ENCODE peak calls at places on chromosomes 2 and 18, in six cellular contexts. H is hepatocyte, O is tibial artery, Q is right cardiac atrium, G is dorsolateral prefrontal cortex, C is IMR-90. D is an unnamed sample.

GRCh38 chr2:204900487-204900886 is 355.2 kb downstream of the PARD3B start:
- DNase-seq in C (no peak), O (no peak), G (no peak), H (peak; percentile 37), Q (no peak), D (peak; percentile 50)

GRCh38 chr2:207284556-207285450 is 119.1 kb upstream of the KLF7 start:
- DNase-seq in O (no peak), G (no peak), H (no peak), C (peak; percentile 24), Q (no peak), D (no peak)

GRCh38 chr2:214492608-214493007 is 81.8 kb downstream of the VWC2L start:
- DNase-seq in O (no peak), G (no peak), Q (no peak), H (no peak), C (no peak), D (no peak)

GRCh38 chr2:151638188-151638933 is 95.9 kb downstream of the NEB start:
- DNase-seq in H (peak; percentile 27), Q (no peak), C (no peak), G (no peak), O (no peak), D (no peak)

GRCh38 chr2:116776556-116776955 is 1037.9 kb upstream of the DDX18 start:
- DNase-seq in H (no peak), Q (no peak), C (no peak), G (no peak), O (no peak), D (no peak)

GRCh38 chr2:12717988-12718661 is 1.4 kb downstream of the TRIB2 start:
- DNase-seq in H (peak; percentile 38), O (no peak), G (no peak), C (peak; percentile 27), Q (peak; percentile 67), D (peak; percentile 47)

GRCh38 chr2:117760916-117761315 is 53.6 kb upstream of the DDX18 start:
- DNase-seq in H (no peak), Q (no peak), O (no peak), C (no peak), G (no peak), D (no peak)

GRCh38 chr18:70423988-70424387 is 135.1 kb downstream of the SOCS6 start:
- DNase-seq in H (no peak), O (no peak), G (no peak), Q (no peak), C (no peak), D (peak; percentile 90)

GRCh38 chr18:37235583-37235982 is 330.0 kb downstream of the CELF4 start:
- DNase-seq in O (no peak), Q (no peak), G (no peak), C (no peak), H (no peak), D (no peak)

GRCh38 chr18:10123006-10123950 is 209.5 kb downstream of the VAPA start:
- DNase-seq in Q (no peak), H (no peak), G (no peak), C (no peak), O (no peak), D (no peak)

GRCh38 chr2:26807788-26808460 is 22.1 kb downstream of the CENPA start:
- DNase-seq in Q (no peak), C (peak; percentile 29), G (no peak), H (peak; percentile 46), O (no peak), D (no peak)

GRCh38 chr2:227921648-227922047 is 50.2 kb downstream of the DAW1 start:
- DNase-seq in H (no peak), G (no peak), Q (no peak), O (no peak), C (no peak), D (no peak)

GRCh38 chr2:161166538-161167409 is 6.5 kb downstream of the TANK start:
- DNase-seq in G (no peak), Q (no peak), O (no peak), H (no peak), C (peak; percentile 35), D (peak; percentile 92)

GRCh38 chr2:229884775-229885699 is 36.8 kb downstream of the TRIP12 start:
- DNase-seq in H (no peak), Q (no peak), G (no peak), C (no peak), O (no peak), D (no peak)

GRCh38 chr18:22132763-22133162 is 36.6 kb upstream of the GATA6 start:
- DNase-seq in H (no peak), O (no peak), Q (no peak), C (no peak), G (no peak), D (no peak)

GRCh38 chr2:241950878-241951331 is 81.4 kb downstream of the RTP5 start:
- DNase-seq in G (peak; percentile 79), Q (peak; percentile 91), H (peak; percentile 89), C (peak; percentile 49), O (peak; percentile 58), D (peak; percentile 39)

GRCh38 chr2:16645771-16646559 is 19.7 kb downstream of the CYRIA start:
- DNase-seq in O (no peak), G (no peak), Q (no peak), C (no peak), H (no peak), D (no peak)

GRCh38 chr2:126212735-126213134 is 443.2 kb upstream of the GYPC start:
- DNase-seq in Q (no peak), C (no peak), G (no peak), O (no peak), H (no peak), D (no peak)

GRCh38 chr2:21095714-21096113 is 28.1 kb upstream of the TDRD15 start:
- DNase-seq in Q (no peak), O (no peak), H (no peak), C (no peak), G (no peak), D (no peak)

GRCh38 chr2:150232321-150232720 is 255.1 kb downstream of the RND3 start:
- DNase-seq in O (no peak), C (no peak), Q (no peak), H (no peak), G (no peak), D (no peak)

GRCh38 chr2:98839292-98839691 is 96.7 kb downstream of the CRACDL start:
- DNase-seq in Q (no peak), C (peak; percentile 19), O (no peak), H (no peak), G (no peak), D (peak; percentile 49)

GRCh38 chr2:164745012-164745797 is 96.4 kb downstream of the COBLL1 start:
- DNase-seq in C (peak; percentile 8), H (no peak), Q (no peak), G (no peak), O (no peak), D (no peak)

DNA sequence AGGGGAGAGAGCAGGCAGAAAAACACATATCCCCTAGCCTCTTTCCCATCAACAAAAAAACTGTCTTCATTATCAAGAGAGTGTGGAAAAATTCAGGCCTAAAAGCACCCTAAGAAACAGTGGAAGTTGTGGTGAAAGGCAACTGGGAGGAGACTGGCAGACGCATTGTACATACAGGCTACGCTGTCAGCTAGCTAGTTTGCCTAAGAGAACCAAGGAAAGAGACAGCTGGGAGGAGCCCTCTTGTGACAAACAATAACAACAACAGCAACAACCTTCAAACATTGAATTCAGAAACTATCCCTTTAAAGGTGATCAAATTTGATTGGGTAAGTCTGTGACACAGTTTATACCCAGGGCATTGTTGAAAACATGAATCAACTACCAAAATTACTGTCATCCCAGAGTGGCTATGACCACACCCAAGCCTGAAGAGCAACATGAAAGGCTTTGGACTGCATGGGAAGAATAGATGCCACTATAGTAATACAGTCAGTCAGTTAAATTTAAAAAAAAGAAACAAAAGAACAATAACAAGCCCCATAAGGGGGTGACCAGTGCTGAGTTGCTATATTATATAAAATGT is 88.9 kb upstream of the CRIM1 start:
- DNase-seq in Q (no peak), G (no peak), H (no peak), C (no peak), O (no peak), D (no peak)
- H3K27ac ChIP-seq in Q (no peak overlapping the region), G (no peak overlapping the region), H (no peak overlapping the region), C (no peak overlapping the region), O (no peak overlapping the region), D (no peak overlapping the region)

GRCh38 chr2:240430595-240430994 is 4.9 kb upstream of the GPC1 start:
- DNase-seq in O (peak; percentile 16), G (no peak), H (no peak), C (no peak), Q (peak; percentile 29), D (no peak)

GRCh38 chr2:240431276-240431662 is 4.2 kb upstream of the GPC1 start:
- DNase-seq in H (no peak), O (peak; percentile 16), Q (no peak), C (no peak), G (no peak), D (no peak)

GRCh38 chr2:240428245-240428644 is 7.2 kb upstream of the GPC1 start:
- DNase-seq in Q (no peak), H (no peak), G (no peak), O (no peak), C (no peak), D (no peak)

GRCh38 chr2:240429341-240429871 is 6.1 kb upstream of the GPC1 start:
- DNase-seq in G (no peak), H (no peak), Q (no peak), C (no peak), O (no peak), D (no peak)

GRCh38 chr2:240429872-240430491 is 5.5 kb upstream of the GPC1 start:
- DNase-seq in H (no peak), O (no peak), C (no peak), G (no peak), Q (peak; percentile 41), D (no peak)
- H3K4me3 ChIP-seq in H (no peak overlapping the region), O (no peak overlapping the region), C (no peak overlapping the region), G (no peak overlapping the region), Q (no peak overlapping the region), D (no peak overlapping the region)

DNA sequence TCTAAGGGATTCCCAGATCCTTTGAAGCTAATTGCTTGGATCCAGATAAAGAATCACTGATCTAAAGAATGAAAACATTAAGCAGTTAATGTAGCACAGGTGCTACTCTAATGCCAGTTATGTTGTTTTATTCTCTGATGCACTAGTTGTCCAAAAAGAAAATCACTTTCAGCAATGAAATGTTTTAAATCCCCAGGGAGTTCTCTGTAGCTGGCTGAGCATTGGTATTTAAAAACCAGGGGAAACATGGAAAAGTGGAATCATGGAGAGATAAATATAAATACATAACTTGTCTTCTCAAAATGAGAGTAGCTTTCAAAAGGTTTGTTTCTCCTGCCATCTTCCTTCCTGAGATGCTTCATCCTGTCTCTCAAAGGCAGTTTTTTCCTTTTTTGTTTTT is 37.7 kb downstream of the CD302 start:
- DNase-seq in O (no peak), G (no peak), C (no peak), H (no peak), Q (no peak), D (no peak)
- H3K27ac ChIP-seq in O (no peak overlapping the region), G (peak overlapping the region; percentile 60), C (no peak overlapping the region), H (no peak overlapping the region), Q (no peak overlapping the region), D (no peak overlapping the region)

DNA sequence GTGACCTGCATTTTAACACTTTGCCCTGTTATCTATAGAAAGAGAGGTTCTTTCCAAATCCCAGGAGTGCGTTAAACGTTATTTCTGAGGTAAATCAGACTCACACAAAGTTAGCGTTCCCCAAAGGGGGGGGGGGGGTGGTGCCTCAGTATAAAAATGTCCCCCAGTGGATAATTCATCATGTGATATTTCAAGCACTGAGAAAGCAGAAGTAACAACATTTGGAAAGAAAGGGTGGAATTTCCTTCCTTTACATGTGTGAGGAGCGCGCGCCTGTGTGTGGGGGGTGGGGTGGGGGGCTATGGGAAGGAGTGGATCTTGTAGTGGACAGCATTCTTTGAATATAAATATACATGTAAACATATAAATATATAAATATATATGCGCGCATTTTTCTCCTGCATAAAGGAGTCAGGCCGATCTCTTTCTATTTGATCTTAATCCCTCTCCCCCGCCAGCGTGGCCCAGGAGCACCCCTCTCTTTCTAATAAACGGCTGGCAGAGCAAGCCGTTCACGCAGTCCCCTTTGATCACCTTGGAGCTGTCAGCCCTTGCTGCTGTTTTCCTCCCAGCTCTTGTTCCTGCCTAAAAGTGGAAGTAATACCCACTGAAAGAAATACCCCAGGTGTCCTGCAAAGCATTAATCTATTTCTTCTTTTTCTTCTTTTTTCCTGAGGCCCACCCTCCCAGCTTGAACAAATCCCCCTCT is 631.0 kb downstream of the NYAP2 start:
- DNase-seq in O (no peak), Q (peak; percentile 30), H (peak; percentile 23), C (no peak), G (no peak), D (no peak)
- H3K4me3 ChIP-seq in O (peak overlapping the region; percentile 48), Q (peak overlapping the region; percentile 37), H (peak overlapping the region; percentile 8), C (peak overlapping the region; percentile 52), G (peak overlapping the region; percentile 63), D (peak overlapping the region; percentile 63)